ENCODE peak calls at places on chromosomes 16 and 17, in four cellular contexts. A is ELF-1, V is NCI-H82, P is osteocyte. D is an unnamed sample.

GRCh38 chr16:26546573-26546972 is 520.2 kb upstream of the C16orf82 start:
- DNase-seq in V (no peak), P (no peak), A (no peak), D (no peak)

GRCh38 chr16:84922351-84923135 is 88.8 kb downstream of the ZDHHC7 start:
- DNase-seq in A (peak; percentile 50), V (peak; percentile 45), P (no peak), D (peak; percentile 74)

GRCh38 chr16:49552273-49552928 is 178.8 kb downstream of the C16orf78 start:
- DNase-seq in P (no peak), V (no peak), A (no peak), D (no peak)

GRCh38 chr16:9134739-9135138 is 43.3 kb downstream of the HAPSTR1 start:
- DNase-seq in V (peak; percentile 76), P (no peak), A (peak; percentile 85), D (peak; percentile 63)

GRCh38 chr16:19003935-19004334 is 20.2 kb downstream of the TMC7 start:
- DNase-seq in A (no peak), P (no peak), V (peak; percentile 45), D (no peak)

GRCh38 chr17:51165680-51166197 is 472 bp upstream of the NME2 start:
- DNase-seq in V (peak; percentile 97), P (no peak), A (no peak), D (no peak)

GRCh38 chr16:50326835-50327465 is 41.8 kb downstream of the BRD7 start:
- DNase-seq in P (no peak), V (peak; percentile 56), A (peak; percentile 58), D (peak; percentile 37)

GRCh38 chr16:79217375-79218011 is 383.0 kb downstream of the MAF start:
- DNase-seq in A (no peak), P (no peak), V (no peak), D (no peak)

GRCh38 chr17:44223574-44224046 is 4.1 kb upstream of the UBTF start:
- DNase-seq in V (no peak), A (no peak), P (no peak), D (peak; percentile 47)

GRCh38 chr17:68295086-68295485 is 3.8 kb downstream of the ARSG start:
- DNase-seq in V (peak; percentile 14), P (no peak), A (no peak), D (no peak)

GRCh38 chr16:77960771-77961170 is 61.6 kb upstream of the CLEC3A start:
- DNase-seq in A (no peak), P (no peak), V (no peak), D (no peak)

GRCh38 chr16:30018731-30019158 is 4.3 kb upstream of the C16orf92 start:
- DNase-seq in P (no peak), V (peak; percentile 61), A (no peak), D (no peak)

GRCh38 chr16:57194512-57194911 is 8.4 kb downstream of the RSPRY1 start:
- DNase-seq in A (no peak), P (no peak), V (no peak), D (no peak)

GRCh38 chr17:82065638-82066303 is at the start of gene DUS1L:
- DNase-seq in A (peak; percentile 65), V (peak; percentile 63), P (no peak), D (peak; percentile 72)

GRCh38 chr17:66715745-66716156 is 119.2 kb upstream of the CACNG5 start:
- DNase-seq in V (peak; percentile 85), A (peak; percentile 79), P (no peak), D (peak; percentile 79)

GRCh38 chr16:82260212-82260795 is 90.3 kb upstream of the MPHOSPH6 start:
- DNase-seq in P (no peak), V (peak; percentile 4), A (no peak), D (no peak)

GRCh38 chr16:11149011-11149616 is 106.9 kb downstream of the SOCS1 start:
- DNase-seq in A (no peak), P (no peak), V (no peak), D (no peak)

GRCh38 chr17:5870231-5870953 is 199.8 kb upstream of the WSCD1 start:
- DNase-seq in V (no peak), A (no peak), P (peak; percentile 68), D (no peak)

GRCh38 chr16:84700518-84701277 is 898 bp downstream of the USP10 start:
- DNase-seq in V (peak; percentile 61), A (peak; percentile 41), P (no peak), D (no peak)

GRCh38 chr17:28574536-28574935 is 2.2 kb downstream of the ALDOC start:
- DNase-seq in V (no peak), A (no peak), P (no peak), D (no peak)

GRCh38 chr17:50185724-50186545 is 15.5 kb downstream of the COL1A1 start:
- DNase-seq in V (no peak), P (no peak), A (no peak), D (no peak)

GRCh38 chr16:48498761-48499600 is 111.0 kb downstream of the N4BP1 start:
- DNase-seq in V (no peak), A (no peak), P (no peak), D (peak; percentile 95)

GRCh38 chr17:1322469-1322868 is 43.0 kb downstream of the TRARG1 start:
- DNase-seq in P (no peak), A (no peak), V (no peak), D (no peak)

GRCh38 chr17:28613916-28614315 is at the start of gene RSKR:
- DNase-seq in V (no peak), P (no peak), A (no peak), D (no peak)

GRCh38 chr17:77886387-77886728 is 72.1 kb upstream of the TNRC6C start:
- DNase-seq in V (no peak), A (no peak), P (no peak), D (no peak)

GRCh38 chr16:88116121-88116900 is 165.1 kb downstream of the BANP start:
- DNase-seq in A (no peak), V (no peak), P (no peak), D (peak; percentile 69)

GRCh38 chr17:73013816-73014663 is 78.4 kb downstream of the SLC39A11 start:
- DNase-seq in P (peak; percentile 86), A (peak; percentile 22), V (peak; percentile 20), D (no peak)

GRCh38 chr17:39014044-39014794 is 47.0 kb upstream of the FBXO47 start:
- DNase-seq in A (no peak), P (no peak), V (no peak), D (peak; percentile 75)

GRCh38 chr16:89574681-89575246 is 794 bp upstream of the CPNE7 start:
- DNase-seq in A (peak; percentile 88), P (peak; percentile 93), V (no peak), D (peak; percentile 79)

GRCh38 chr16:73404001-73404400 is 356.1 kb upstream of the ZFHX3 start:
- DNase-seq in V (no peak), P (no peak), A (no peak), D (peak; percentile 52)

GRCh38 chr16:77951788-77952187 is 70.6 kb upstream of the CLEC3A start:
- DNase-seq in V (peak; percentile 84), A (peak; percentile 54), P (no peak), D (peak; percentile 1)

GRCh38 chr17:6556121-6557039 is at the start of gene PITPNM3:
- DNase-seq in P (no peak), A (peak; percentile 33), V (peak; percentile 18), D (peak; percentile 57)

GRCh38 chr16:75376475-75376907 is 56.8 kb downstream of the CFDP1 start:
- DNase-seq in V (no peak), A (peak; percentile 40), P (no peak), D (no peak)

GRCh38 chr16:49782405-49782804 is 73.5 kb downstream of the ZNF423 start:
- DNase-seq in A (no peak), V (no peak), P (no peak), D (no peak)